ENCODE peak calls at places on chromosomes 4 and X, in five cellular contexts. J, R, B, K and T are unnamed samples.

GRCh38 chr4:165953181-165953580 is 80.1 kb downstream of the TLL1 start:
- DNase-seq in J (no peak), R (no peak), B (no peak), K (no peak), T (no peak)

GRCh38 chr4:141497627-141498026 is 138.8 kb upstream of the IL15 start:
- DNase-seq in J (no peak), R (no peak), B (no peak), K (no peak), T (no peak)

GRCh38 chr4:38015886-38016515 is 55.8 kb downstream of the PTTG2 start:
- DNase-seq in J (no peak), R (no peak), B (no peak), K (no peak), T (no peak)

GRCh38 chrX:73965833-73966232 is 338.1 kb upstream of the ZCCHC13 start:
- DNase-seq in J (no peak), R (no peak), B (no peak), K (no peak), T (no peak)

GRCh38 chr4:573122-573892 is 2.8 kb downstream of the TMEM271 start:
- DNase-seq in J (no peak), R (no peak), B (no peak), K (no peak), T (no peak)

GRCh38 chrX:48824066-48824465 is 2.2 kb upstream of the ERAS start:
- DNase-seq in J (no peak), R (no peak), B (no peak), K (no peak), T (no peak)

GRCh38 chr4:152342293-152342692 is 193.6 kb downstream of the FBXW7 start:
- DNase-seq in J (no peak), R (no peak), B (no peak), K (peak), T (no peak)

GRCh38 chr4:77308843-77309242 is 151.8 kb downstream of the CCNG2 start:
- DNase-seq in J (no peak), R (no peak), B (no peak), K (peak), T (no peak)

GRCh38 chr4:38150021-38150671 is 189.9 kb downstream of the PTTG2 start:
- DNase-seq in J (no peak), R (no peak), B (no peak), K (no peak), T (no peak)

GRCh38 chr4:107757860-107758476 is 37.9 kb upstream of the PAPSS1 start:
- DNase-seq in J (no peak), R (no peak), B (no peak), K (peak), T (no peak)

GRCh38 chrX:86604620-86605019 is 456.4 kb downstream of the DACH2 start:
- DNase-seq in J (no peak), R (no peak), B (no peak), K (no peak), T (no peak)

GRCh38 chr4:174631901-174632758 is 109.8 kb upstream of the HPGD start:
- DNase-seq in J (no peak), R (no peak), B (no peak), K (peak), T (no peak)

GRCh38 chr4:3780347-3781171 is 14.4 kb downstream of the ADRA2C start:
- DNase-seq in J (no peak), R (no peak), B (no peak), K (peak), T (no peak)

GRCh38 chr4:138560448-138560847 is 318.3 kb upstream of the SLC7A11 start:
- DNase-seq in J (no peak), R (no peak), B (no peak), K (no peak), T (peak)

GRCh38 chrX:84865113-84865512 is 138.6 kb upstream of the APOOL start:
- DNase-seq in J (no peak), R (no peak), B (no peak), K (no peak), T (no peak)

GRCh38 chrX:70613295-70613694 is 168.7 kb downstream of the DLG3 start:
- DNase-seq in J (no peak), R (no peak), B (no peak), K (no peak), T (no peak)

GRCh38 chr4:173272314-173272713 is 61.8 kb downstream of the HMGB2 start:
- DNase-seq in J (no peak), R (no peak), B (no peak), K (no peak), T (no peak)

GRCh38 chrX:71107762-71108360 is 1.3 kb upstream of the CXorf65 start:
- DNase-seq in J (no peak), R (no peak), B (no peak), K (no peak), T (no peak)

GRCh38 chrX:50721771-50722521 is 92.0 kb downstream of the SHROOM4 start:
- DNase-seq in J (no peak), R (no peak), B (no peak), K (no peak), T (no peak)

GRCh38 chrX:19627081-19627480 is 111.8 kb upstream of the MAP3K15 start:
- DNase-seq in J (no peak), R (no peak), B (no peak), K (no peak), T (no peak)

GRCh38 chr4:183177001-183177400 is 77.9 kb downstream of the WWC2 start:
- DNase-seq in J (no peak), R (no peak), B (no peak), K (no peak), T (no peak)

GRCh38 chrX:57282568-57282967 is 3.9 kb upstream of the FAAH2 start:
- DNase-seq in J (no peak), R (no peak), B (no peak), K (no peak), T (no peak)

GRCh38 chr4:7417639-7418038 is 17.1 kb downstream of the PSAPL1 start:
- DNase-seq in J (no peak), R (peak), B (peak), K (no peak), T (no peak)

GRCh38 chr4:185201983-185202962 is 1.5 kb downstream of the CFAP97 start:
- DNase-seq in J (no peak), R (no peak), B (no peak), K (peak), T (no peak)

DNA sequence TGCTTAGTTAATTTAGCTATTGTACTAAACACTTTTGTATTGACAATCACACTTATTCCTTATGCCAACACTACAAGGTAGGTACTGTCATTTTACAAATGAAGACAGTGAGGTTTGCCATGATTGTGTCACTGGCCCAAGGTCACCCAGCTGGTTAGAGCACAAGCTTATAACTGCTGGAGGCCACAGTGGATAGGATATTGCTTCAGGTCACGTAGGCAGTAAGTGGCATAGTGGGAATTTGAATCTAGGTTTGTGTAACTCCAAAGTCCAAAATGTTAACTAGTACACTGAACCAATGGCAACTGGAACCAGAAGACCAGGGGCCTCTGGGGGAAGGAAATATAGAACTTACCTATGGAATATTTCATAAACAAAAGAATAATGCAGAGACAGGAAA is 21.1 kb upstream of the PITX2 start:
- DNase-seq in J (peak), R (no peak), B (no peak), K (peak), T (no peak)
- TF ChIP-seq POLR2AphosphoS5 in J (no peak), R (no peak), B (no peak), K (no peak), T (no peak)

GRCh38 chrX:13283968-13284914 is 35.6 kb downstream of the ATXN3L start:
- DNase-seq in J (no peak), R (no peak), B (no peak), K (no peak), T (no peak)
- TF ChIP-seq EP300 in J (no peak), R (no peak), B (no peak), K (no peak), T (no peak)

DNA sequence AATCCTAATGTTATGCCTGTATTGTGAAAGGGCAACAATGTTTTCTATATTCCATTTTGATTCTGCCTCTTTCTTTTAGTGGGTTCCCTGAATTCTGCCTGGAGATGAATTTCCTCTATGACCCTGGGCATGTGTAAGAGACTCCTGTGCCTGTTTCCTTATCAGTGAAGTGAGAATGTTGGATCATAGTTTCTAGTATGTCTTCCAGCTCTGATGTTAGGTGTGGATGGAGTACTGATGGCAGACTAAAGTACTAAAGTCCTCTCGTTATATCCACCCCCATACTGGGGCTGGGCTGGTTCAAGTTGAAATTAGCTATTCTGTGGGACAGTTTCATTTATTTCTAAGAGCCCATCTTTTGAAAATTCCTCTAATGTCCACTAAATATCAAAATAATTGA is 29.6 kb downstream of the PLAC1 start:
- DNase-seq in J (no peak), R (no peak), B (no peak), K (no peak), T (no peak)
- TF ChIP-seq POLR2AphosphoS5 in J (no peak), R (no peak), B (no peak), K (no peak), T (no peak)

DNA sequence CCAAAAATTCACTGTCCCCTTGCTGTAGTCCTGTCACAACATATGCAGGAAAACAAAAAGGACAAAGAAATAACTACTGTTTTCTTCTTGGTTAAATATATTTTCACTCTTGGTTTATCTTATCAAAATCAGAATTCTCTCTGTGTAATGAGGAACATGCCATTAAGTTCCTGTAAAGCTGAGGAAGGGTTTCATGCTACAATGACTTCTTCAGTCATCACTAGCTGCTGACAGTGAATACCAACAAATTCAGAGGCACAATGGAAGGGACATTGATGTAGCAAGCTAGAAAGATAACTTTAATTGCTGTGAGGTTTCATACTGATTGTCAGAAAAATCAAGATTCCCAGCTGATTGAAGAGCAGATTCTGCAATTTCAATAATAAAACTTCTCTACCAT is 782.9 kb upstream of the HTR2C start:
- DNase-seq in J (no peak), R (no peak), B (no peak), K (no peak), T (no peak)
- TF ChIP-seq EP300 in J (no peak), R (no peak), B (no peak), K (no peak), T (no peak)

DNA sequence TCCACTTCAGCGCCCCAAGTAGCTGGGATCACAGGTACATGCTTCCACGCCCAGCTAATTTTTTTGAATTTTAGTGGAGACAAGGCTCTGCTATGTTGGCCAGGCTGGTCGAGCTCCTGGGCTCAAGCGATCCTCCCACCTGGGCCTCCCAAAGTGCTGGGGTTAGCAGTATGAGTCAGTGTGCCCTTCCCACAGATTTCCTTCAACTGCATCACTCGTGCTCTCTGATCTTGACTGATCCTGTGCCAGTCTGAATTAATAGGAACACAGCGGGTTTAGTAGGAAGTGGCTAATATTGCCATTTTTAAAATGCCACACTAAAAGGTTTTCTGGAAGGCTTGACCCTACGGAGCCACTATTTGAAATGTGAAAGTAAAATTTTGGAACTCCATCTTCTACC is 4.3 kb upstream of the SHROOM2 start:
- DNase-seq in J (no peak), R (no peak), B (no peak), K (no peak), T (no peak)
- TF ChIP-seq POLR2AphosphoS5 in J (no peak), R (no peak), B (no peak), K (no peak), T (no peak)

GRCh38 chrX:108091266-108091877 is at the start of the genes ATG4A and PSMD10:
- DNase-seq in J (peak), R (peak), B (peak), K (peak), T (peak)
- TF ChIP-seq EP300 in J (no peak), R (no peak), B (no peak), K (no peak), T (no peak)

DNA sequence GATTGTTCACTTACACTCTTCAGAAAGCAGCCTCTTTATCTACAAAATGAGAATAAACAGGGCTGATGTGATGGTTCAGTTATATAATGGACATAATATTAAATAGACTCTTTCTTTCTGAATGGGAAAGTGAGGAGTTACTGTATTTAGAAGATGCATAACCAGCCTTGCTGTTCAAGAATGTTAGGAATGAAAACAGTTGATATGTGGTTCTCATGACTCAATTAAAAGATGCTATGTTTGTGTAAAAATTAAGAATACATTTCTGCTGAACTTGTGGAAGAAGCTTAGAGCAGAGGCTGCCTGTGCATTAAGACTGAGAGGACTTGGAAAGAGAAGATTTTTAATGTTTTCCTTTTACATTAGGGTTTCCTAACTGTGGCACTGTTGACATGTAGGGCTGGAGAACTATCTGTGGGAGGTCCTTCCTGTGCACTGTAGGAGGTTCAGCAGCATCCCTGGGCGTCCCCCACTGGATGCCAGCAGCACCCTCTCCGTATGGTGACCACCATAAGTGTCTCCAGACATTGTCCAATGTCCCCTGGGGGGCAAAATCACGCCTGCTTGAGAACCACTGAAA is 137.7 kb downstream of the GPR143 start:
- DNase-seq in J (no peak), R (no peak), B (no peak), K (no peak), T (no peak)
- TF ChIP-seq POLR2AphosphoS5 in J (no peak), R (no peak), B (no peak), K (no peak), T (no peak)

GRCh38 chr4:80215449-80216052 is 18.2 kb downstream of the PRDM8 start:
- DNase-seq in J (no peak), R (no peak), B (no peak), K (peak), T (no peak)

GRCh38 chr4:80221161-80221560 is 23.9 kb downstream of the PRDM8 start:
- DNase-seq in J (no peak), R (no peak), B (no peak), K (no peak), T (no peak)

GRCh38 chr4:80216100-80216761 is 18.9 kb downstream of the PRDM8 start:
- DNase-seq in J (no peak), R (no peak), B (no peak), K (no peak), T (no peak)

GRCh38 chr4:80220711-80221110 is 23.4 kb downstream of the PRDM8 start:
- DNase-seq in J (no peak), R (no peak), B (no peak), K (no peak), T (no peak)

DNA sequence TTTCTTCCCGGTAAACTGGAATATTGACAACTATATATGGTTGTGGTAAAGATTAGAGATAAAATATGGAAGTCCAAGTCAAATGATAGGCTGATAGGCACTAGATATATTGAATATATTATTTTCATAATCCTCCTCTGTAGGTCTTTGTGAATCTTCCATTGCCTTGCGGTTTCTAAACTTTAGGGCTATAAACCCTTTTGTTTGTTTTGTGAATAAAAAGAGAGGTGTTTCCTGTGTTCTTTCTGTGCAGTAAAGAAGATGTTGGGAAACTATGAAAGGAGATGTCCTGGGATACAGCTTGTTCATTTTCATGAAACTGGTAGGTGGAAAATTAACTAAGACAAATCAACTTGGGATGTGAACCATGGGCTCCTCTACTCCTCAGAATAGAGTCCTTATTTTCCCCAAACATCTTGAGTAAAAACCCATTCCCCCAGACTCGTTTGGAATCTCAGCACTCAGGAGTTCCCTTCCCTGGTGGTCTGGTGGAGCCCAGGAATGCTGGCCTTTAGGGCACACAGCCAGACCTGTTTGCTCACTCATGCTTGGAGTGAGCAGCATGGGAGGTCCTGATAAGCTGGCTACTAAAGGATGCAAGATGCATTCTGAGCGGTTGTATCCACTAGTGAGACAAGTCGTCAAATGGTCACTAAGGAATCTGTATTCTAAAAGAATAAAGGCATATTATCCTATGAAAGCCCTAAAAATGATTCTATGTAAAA is 22.2 kb downstream of the PRDM8 start:
- DNase-seq in J (no peak), R (no peak), B (no peak), K (no peak), T (no peak)
- TF ChIP-seq EP300 in J (no peak), R (no peak), B (no peak), K (no peak), T (no peak)